ENCODE peak calls at places on chromosomes 13 and 19, in four cellular contexts. X, R, K and H are unnamed samples.

GRCh38 chr19:7550987-7551761 is 15.7 kb downstream of the PNPLA6 start:
- DNase-seq in X (peak), R (no peak), K (no peak), H (peak)

GRCh38 chr13:106540613-106541012 is 5.2 kb upstream of the EFNB2 start:
- DNase-seq in X (no peak), R (no peak), K (no peak), H (no peak)

GRCh38 chr19:1269065-1269477 is at the start of gene CIRBP:
- DNase-seq in X (peak), R (peak), K (peak), H (peak)

GRCh38 chr13:95411641-95412040 is 110.4 kb upstream of the ABCC4 start:
- DNase-seq in X (no peak), R (no peak), K (no peak), H (no peak)

GRCh38 chr13:103883698-103884097 is 817.5 kb upstream of the SLC10A2 start:
- DNase-seq in X (no peak), R (no peak), K (no peak), H (no peak)

GRCh38 chr19:42816901-42817300 is 51.4 kb upstream of the PSG8 start:
- DNase-seq in X (no peak), R (no peak), K (no peak), H (no peak)

GRCh38 chr13:59879281-59879680 is 284.4 kb downstream of the DIAPH3 start:
- DNase-seq in X (no peak), R (no peak), K (no peak), H (no peak)

GRCh38 chr13:26185720-26186119 is 36.4 kb downstream of the RNF6 start:
- DNase-seq in X (no peak), R (no peak), K (no peak), H (no peak)

GRCh38 chr19:23436318-23436717 is 41.0 kb upstream of the ZNF91 start:
- DNase-seq in X (peak), R (no peak), K (no peak), H (peak)

GRCh38 chr19:39038098-39038497 is 5.7 kb upstream of the FBXO27 start:
- DNase-seq in X (peak), R (no peak), K (peak), H (peak)

GRCh38 chr13:107586216-107586615 is 629.1 kb downstream of the LIG4 start:
- DNase-seq in X (no peak), R (no peak), K (no peak), H (no peak)

GRCh38 chr13:113178896-113179167 is 20.4 kb downstream of the PROZ start:
- DNase-seq in X (no peak), R (no peak), K (no peak), H (no peak)

GRCh38 chr13:71485913-71486312 is 381.1 kb downstream of the DACH1 start:
- DNase-seq in X (no peak), R (no peak), K (no peak), H (no peak)

GRCh38 chr13:113762538-113762937 is 3.5 kb downstream of the TMEM255B start:
- DNase-seq in X (no peak), R (no peak), K (no peak), H (no peak)

GRCh38 chr13:19862511-19863313 is 737 bp downstream of the ZMYM5 start:
- DNase-seq in X (peak), R (no peak), K (no peak), H (peak)

GRCh38 chr19:19115954-19116353 is 22.3 kb downstream of the TMEM161A start:
- DNase-seq in X (peak), R (no peak), K (peak), H (peak)

GRCh38 chr19:50702870-50703829 is 16.5 kb downstream of the SHANK1 start:
- DNase-seq in X (no peak), R (no peak), K (no peak), H (no peak)

GRCh38 chr13:76976488-76976887 is 15.4 kb upstream of the CLN5 start:
- DNase-seq in X (no peak), R (no peak), K (no peak), H (no peak)

DNA sequence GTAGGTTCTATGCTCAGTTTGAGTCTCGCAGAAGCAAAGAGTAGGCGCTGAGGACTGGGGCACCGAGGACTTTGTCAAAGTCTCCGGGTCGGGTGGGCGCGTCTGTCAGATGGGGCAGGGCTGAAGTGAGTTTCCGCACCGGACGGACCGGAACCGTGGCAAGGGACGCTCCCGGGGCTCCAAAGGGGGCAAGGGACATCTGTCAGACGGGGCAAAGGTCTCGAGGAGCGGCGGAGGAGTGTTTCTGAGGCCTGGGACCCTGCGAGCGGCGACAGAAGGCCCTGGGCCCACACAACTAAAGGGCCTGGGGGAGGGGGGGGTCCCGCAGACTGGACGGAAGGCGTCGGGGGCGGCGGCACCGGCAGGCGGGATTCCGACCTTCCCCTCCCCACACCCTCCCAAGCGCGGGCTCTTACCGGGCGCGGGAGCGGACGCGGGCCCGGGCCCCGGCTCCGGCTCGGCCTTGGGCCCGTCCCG is 13.3 kb upstream of the AKAP8L start:
- DNase-seq in X (no peak), R (no peak), K (no peak), H (no peak)
- TF ChIP-seq TAF1 in X (peak), R (no peak), K (no peak), H (no peak)

GRCh38 chr19:45879055-45879454 is 6.9 kb downstream of the IRF2BP1 start:
- DNase-seq in X (no peak), R (no peak), K (no peak), H (no peak)

GRCh38 chr19:45876411-45877197 is 9.3 kb downstream of the IRF2BP1 start:
- DNase-seq in X (peak), R (no peak), K (peak), H (peak)

GRCh38 chr19:45879971-45880370 is 6.0 kb downstream of the IRF2BP1 start:
- DNase-seq in X (no peak), R (no peak), K (no peak), H (no peak)

GRCh38 chr19:45876161-45876410 is 9.9 kb downstream of the IRF2BP1 start:
- DNase-seq in X (no peak), R (no peak), K (no peak), H (no peak)

GRCh38 chr19:45878043-45878794 is 7.7 kb downstream of the IRF2BP1 start:
- DNase-seq in X (no peak), R (no peak), K (peak), H (no peak)
- TF ChIP-seq TAF1 in X (no peak), R (no peak), K (no peak), H (no peak)

DNA sequence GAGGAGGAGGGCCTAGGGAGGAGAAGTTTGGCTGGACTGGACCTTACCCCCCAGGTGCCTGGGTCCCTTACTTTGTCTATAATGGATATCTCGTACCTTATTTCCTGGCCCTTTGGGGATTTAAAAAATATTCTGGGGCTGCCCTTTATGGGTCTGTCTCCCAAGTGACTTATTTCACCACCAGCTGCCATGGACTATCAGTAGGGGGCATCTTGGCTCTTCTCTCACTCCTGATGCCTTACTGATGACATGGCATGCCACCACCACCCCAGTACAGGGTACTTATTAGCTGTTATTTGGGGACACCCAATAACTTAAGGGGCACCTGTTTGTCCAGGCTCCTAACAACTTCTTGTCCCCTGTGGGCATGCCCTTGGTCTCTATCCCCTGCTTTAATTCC is 38.0 kb downstream of the NFIX start:
- DNase-seq in X (no peak), R (no peak), K (no peak), H (no peak)
- TF ChIP-seq TAF1 in X (no peak), R (no peak), K (no peak), H (no peak)

GRCh38 chr19:48975947-48976847 is 11.1 kb downstream of the FTL start:
- DNase-seq in X (peak), R (no peak), K (no peak), H (peak)
- TF ChIP-seq TAF1 in X (no peak), R (no peak), K (no peak), H (no peak)

DNA sequence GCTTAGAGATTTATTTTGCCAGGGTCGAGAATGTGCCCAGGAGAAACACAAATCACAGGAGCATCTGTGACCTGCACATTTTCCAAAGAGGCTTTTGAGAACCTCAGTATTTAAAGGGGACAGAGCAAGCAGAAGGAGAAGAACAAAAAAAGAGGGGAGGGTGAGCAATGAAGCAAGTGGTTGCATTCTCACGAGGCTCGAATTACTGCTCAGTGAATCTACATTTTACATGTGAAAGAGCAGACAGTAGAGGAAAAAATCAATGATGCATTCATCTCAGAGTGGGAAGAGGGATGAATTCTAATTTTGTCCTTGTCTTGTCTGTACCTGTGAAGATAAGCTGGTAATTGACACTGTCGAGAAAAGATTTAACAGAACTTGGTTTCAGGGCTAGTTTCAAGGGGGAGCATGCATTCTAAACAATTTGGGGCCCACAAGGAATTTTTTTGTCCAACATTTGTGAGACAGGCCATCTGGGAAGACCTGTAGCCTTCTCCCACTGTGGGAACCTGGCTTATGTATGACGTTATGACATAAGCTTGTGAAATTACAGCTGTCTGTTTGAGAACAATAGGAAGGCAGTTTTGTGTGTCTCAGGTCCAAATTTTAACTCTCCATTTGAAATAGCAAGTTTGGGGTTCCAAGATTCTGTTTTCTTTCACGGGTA is 855.1 kb downstream of the SLITRK5 start:
- DNase-seq in X (no peak), R (no peak), K (no peak), H (no peak)
- TF ChIP-seq TAF1 in X (no peak), R (no peak), K (no peak), H (no peak)

DNA sequence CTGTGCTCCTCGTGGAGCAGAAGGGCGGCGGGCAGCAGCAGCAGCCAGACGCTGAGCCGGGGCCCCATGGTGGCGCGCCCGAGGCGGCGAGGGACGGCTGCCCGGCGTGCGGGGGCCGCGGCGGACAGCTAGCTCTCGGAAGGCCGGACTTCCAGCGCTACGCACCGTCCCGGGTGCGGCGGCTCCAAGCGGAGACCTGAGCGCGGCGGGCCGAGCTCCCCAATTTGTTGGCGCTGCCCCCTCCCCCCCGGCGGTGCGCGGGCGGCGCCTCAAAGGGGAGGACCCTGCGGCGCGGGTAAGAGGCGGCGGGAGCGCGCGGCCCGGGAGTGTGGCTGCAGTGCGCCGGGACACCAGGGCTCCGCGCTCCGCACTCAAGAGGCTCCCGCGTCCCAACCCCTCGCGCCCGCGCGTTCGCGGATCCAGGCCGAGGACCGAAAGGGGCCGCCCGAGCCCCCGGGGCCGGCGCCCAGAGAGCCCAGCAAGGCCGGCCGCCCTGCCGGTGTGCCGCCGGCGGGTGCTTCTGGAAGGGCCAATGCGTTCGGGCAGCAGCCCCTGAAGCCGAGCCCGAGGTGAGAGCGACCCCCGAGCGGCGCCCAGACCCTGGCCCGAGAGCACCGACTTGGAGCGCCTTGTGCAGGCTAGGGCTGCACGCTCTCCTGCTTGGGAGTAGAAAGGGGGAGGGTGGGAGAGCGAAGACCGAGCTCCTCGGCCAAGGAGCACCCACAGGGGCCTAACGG is at the start of the genes COL4A1 and COL4A2:
- DNase-seq in X (no peak), R (no peak), K (no peak), H (no peak)
- TF ChIP-seq TAF1 in X (peak), R (no peak), K (no peak), H (no peak)

DNA sequence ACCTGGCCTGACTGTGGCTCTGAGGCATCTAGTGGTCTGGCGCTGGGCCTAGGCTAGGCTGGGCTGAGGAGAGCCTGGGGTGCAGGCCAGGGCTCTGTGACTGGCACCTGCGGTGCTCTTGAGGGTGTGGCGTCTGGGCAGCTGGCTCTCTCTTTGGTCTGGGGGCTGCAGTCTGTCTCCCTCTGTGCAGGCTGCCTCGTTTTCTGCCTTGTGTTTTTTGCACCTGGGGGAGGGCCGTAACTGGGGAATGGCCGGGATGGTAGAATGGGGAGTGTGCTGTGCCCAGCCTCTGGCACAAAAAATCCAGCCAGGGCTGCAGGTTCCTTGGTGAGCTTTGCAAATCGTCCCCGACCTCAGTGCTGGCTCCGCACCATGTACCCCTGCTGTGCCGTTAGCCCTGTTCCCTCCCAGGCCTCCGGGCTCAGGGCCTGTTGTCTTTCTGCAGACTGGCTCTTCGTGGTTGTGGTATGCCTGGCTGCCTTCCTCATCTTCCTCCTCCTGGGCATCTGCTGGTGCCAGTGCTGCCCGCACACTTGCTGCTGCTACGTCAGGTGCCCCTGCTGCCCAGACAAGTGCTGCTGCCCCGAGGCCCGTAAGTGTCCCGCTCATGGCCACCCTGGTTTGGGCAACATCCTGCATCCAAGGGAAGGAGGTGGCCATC is 6.5 kb upstream of the USF2 start:
- DNase-seq in X (no peak), R (no peak), K (no peak), H (no peak)
- TF ChIP-seq TAF1 in X (no peak), R (no peak), K (no peak), H (no peak)